ENCODE peak calls at places on chromosomes 16 and 17, in four cellular contexts. P is effector CD4-positive, alpha-beta T cell; I is left colon; R is endothelial cell. N is an unnamed sample.

GRCh38 chr16:77195411-77195810 is 3.8 kb upstream of the SYCE1L start:
- DNase-seq in R (no peak), I (no peak), P (no peak), N (no peak)

GRCh38 chr17:78820841-78821240 is 19.8 kb downstream of the USP36 start:
- DNase-seq in P (no peak), R (no peak), I (no peak), N (no peak)

GRCh38 chr16:10181196-10182162 is 749 bp downstream of the GRIN2A start:
- DNase-seq in I (peak; percentile 27), R (peak; percentile 89), P (no peak), N (peak; percentile 78)

GRCh38 chr16:74650966-74651567 is 15.6 kb downstream of the RFWD3 start:
- DNase-seq in P (no peak), I (no peak), R (peak; percentile 15), N (peak; percentile 6)

GRCh38 chr16:30395155-30395991 is at the start of gene ZNF48:
- DNase-seq in I (peak; percentile 87), R (peak; percentile 80), P (peak; percentile 34), N (peak; percentile 77)

GRCh38 chr17:45414997-45415881 is 17.4 kb downstream of the ARHGAP27 start:
- DNase-seq in R (no peak), I (no peak), P (no peak), N (no peak)

GRCh38 chr16:23676924-23677480 is 1.7 kb upstream of the PLK1 start:
- DNase-seq in I (no peak), R (no peak), P (no peak), N (no peak)

GRCh38 chr16:26993511-26993910 is 73.2 kb upstream of the C16orf82 start:
- DNase-seq in R (no peak), P (no peak), I (no peak), N (no peak)